ENCODE peak calls at places on chromosomes 2 and 18, in seven cellular contexts. One of them, this sample, is unnamed.

GRCh38 chr2:222319576-222320440 is 21.0 kb upstream of the PAX3 start:
- DNase-seq in tibial artery: no peak
- DNase-seq in GM10248: peak; percentile 74
- DNase-seq in fibroblast of mammary gland: no peak
- DNase-seq in foreskin fibroblast: no peak
- DNase-seq in epithelial cell of esophagus: peak; percentile 42
- DNase-seq in neural progenitor cell: no peak
- DNase-seq in this sample: no peak

GRCh38 chr2:55163895-55164509 is 68.1 kb downstream of the CLHC1 start:
- DNase-seq in fibroblast of mammary gland: no peak
- DNase-seq in neural progenitor cell: no peak
- DNase-seq in tibial artery: no peak
- DNase-seq in foreskin fibroblast: no peak
- DNase-seq in GM10248: no peak
- DNase-seq in epithelial cell of esophagus: peak; percentile 43
- DNase-seq in this sample: no peak

GRCh38 chr2:171957061-171957460 is 34.8 kb downstream of the HAT1 start:
- DNase-seq in neural progenitor cell: peak; percentile 9
- DNase-seq in epithelial cell of esophagus: peak; percentile 15
- DNase-seq in fibroblast of mammary gland: peak; percentile 10
- DNase-seq in foreskin fibroblast: peak; percentile 25
- DNase-seq in GM10248: no peak
- DNase-seq in tibial artery: no peak
- DNase-seq in this sample: no peak

GRCh38 chr2:174682578-174683391 is 81.5 kb downstream of the CHRNA1 start:
- DNase-seq in GM10248: peak; percentile 66
- DNase-seq in neural progenitor cell: peak; percentile 84
- DNase-seq in epithelial cell of esophagus: peak; percentile 31
- DNase-seq in foreskin fibroblast: peak; percentile 57
- DNase-seq in fibroblast of mammary gland: peak; percentile 61
- DNase-seq in tibial artery: peak; percentile 62
- DNase-seq in this sample: peak; percentile 57

GRCh38 chr2:199703199-199703598 is 147.8 kb downstream of the FTCDNL1 start:
- DNase-seq in foreskin fibroblast: no peak
- DNase-seq in epithelial cell of esophagus: no peak
- DNase-seq in fibroblast of mammary gland: no peak
- DNase-seq in tibial artery: no peak
- DNase-seq in GM10248: no peak
- DNase-seq in neural progenitor cell: no peak
- DNase-seq in this sample: no peak

GRCh38 chr2:98794214-98794810 is 63.4 kb upstream of the MGAT4A start:
- DNase-seq in GM10248: no peak
- DNase-seq in epithelial cell of esophagus: no peak
- DNase-seq in foreskin fibroblast: no peak
- DNase-seq in neural progenitor cell: no peak
- DNase-seq in fibroblast of mammary gland: no peak
- DNase-seq in tibial artery: no peak
- DNase-seq in this sample: no peak

GRCh38 chr2:39399570-39399969 is 37.5 kb downstream of the MAP4K3 start:
- DNase-seq in GM10248: no peak
- DNase-seq in tibial artery: no peak
- DNase-seq in fibroblast of mammary gland: no peak
- DNase-seq in epithelial cell of esophagus: no peak
- DNase-seq in neural progenitor cell: no peak
- DNase-seq in foreskin fibroblast: no peak
- DNase-seq in this sample: no peak

GRCh38 chr2:44939074-44940052 is 2.1 kb upstream of the SIX3 start:
- DNase-seq in GM10248: no peak
- DNase-seq in tibial artery: no peak
- DNase-seq in fibroblast of mammary gland: no peak
- DNase-seq in epithelial cell of esophagus: no peak
- DNase-seq in foreskin fibroblast: no peak
- DNase-seq in neural progenitor cell: peak; percentile 78
- DNase-seq in this sample: no peak

GRCh38 chr2:85799215-85799956 is 45.6 kb downstream of the ATOH8 start:
- DNase-seq in neural progenitor cell: no peak
- DNase-seq in epithelial cell of esophagus: peak; percentile 87
- DNase-seq in fibroblast of mammary gland: no peak
- DNase-seq in GM10248: no peak
- DNase-seq in foreskin fibroblast: no peak
- DNase-seq in tibial artery: peak; percentile 19
- DNase-seq in this sample: peak; percentile 33

GRCh38 chr2:181459646-181460045 is 2.5 kb downstream of the ITGA4 start:
- DNase-seq in fibroblast of mammary gland: no peak
- DNase-seq in foreskin fibroblast: peak; percentile 20
- DNase-seq in GM10248: no peak
- DNase-seq in tibial artery: no peak
- DNase-seq in neural progenitor cell: no peak
- DNase-seq in epithelial cell of esophagus: peak; percentile 9
- DNase-seq in this sample: no peak

GRCh38 chr2:40240067-40240466 is 211.8 kb downstream of the SLC8A1 start:
- DNase-seq in epithelial cell of esophagus: peak; percentile 86
- DNase-seq in GM10248: no peak
- DNase-seq in neural progenitor cell: no peak
- DNase-seq in fibroblast of mammary gland: peak; percentile 96
- DNase-seq in foreskin fibroblast: peak; percentile 92
- DNase-seq in tibial artery: peak; percentile 81
- DNase-seq in this sample: no peak

GRCh38 chr18:72056171-72056570 is 488.0 kb downstream of the CBLN2 start:
- DNase-seq in fibroblast of mammary gland: no peak
- DNase-seq in foreskin fibroblast: no peak
- DNase-seq in neural progenitor cell: no peak
- DNase-seq in tibial artery: no peak
- DNase-seq in epithelial cell of esophagus: no peak
- DNase-seq in GM10248: no peak
- DNase-seq in this sample: no peak

GRCh38 chr2:47226124-47227040 is 71.3 kb upstream of the STPG4 start:
- DNase-seq in neural progenitor cell: no peak
- DNase-seq in GM10248: no peak
- DNase-seq in foreskin fibroblast: no peak
- DNase-seq in tibial artery: no peak
- DNase-seq in fibroblast of mammary gland: no peak
- DNase-seq in epithelial cell of esophagus: no peak
- DNase-seq in this sample: no peak

GRCh38 chr2:10052216-10052615 is 8.9 kb downstream of the KLF11 start:
- DNase-seq in GM10248: no peak
- DNase-seq in neural progenitor cell: no peak
- DNase-seq in epithelial cell of esophagus: no peak
- DNase-seq in tibial artery: no peak
- DNase-seq in fibroblast of mammary gland: no peak
- DNase-seq in foreskin fibroblast: no peak
- DNase-seq in this sample: no peak

GRCh38 chr2:31299547-31299946 is 65.6 kb downstream of the EHD3 start:
- DNase-seq in epithelial cell of esophagus: no peak
- DNase-seq in foreskin fibroblast: no peak
- DNase-seq in neural progenitor cell: no peak
- DNase-seq in tibial artery: no peak
- DNase-seq in fibroblast of mammary gland: no peak
- DNase-seq in GM10248: no peak
- DNase-seq in this sample: no peak

GRCh38 chr18:48106976-48107781 is 176.7 kb upstream of the SMAD2 start:
- DNase-seq in foreskin fibroblast: no peak
- DNase-seq in GM10248: no peak
- DNase-seq in tibial artery: no peak
- DNase-seq in fibroblast of mammary gland: no peak
- DNase-seq in epithelial cell of esophagus: no peak
- DNase-seq in neural progenitor cell: no peak
- DNase-seq in this sample: no peak

GRCh38 chr2:203412555-203413331 is 84.5 kb downstream of the ABI2 start:
- DNase-seq in fibroblast of mammary gland: peak; percentile 43
- DNase-seq in neural progenitor cell: no peak
- DNase-seq in GM10248: no peak
- DNase-seq in epithelial cell of esophagus: no peak
- DNase-seq in foreskin fibroblast: no peak
- DNase-seq in tibial artery: peak; percentile 30
- DNase-seq in this sample: no peak

GRCh38 chr2:164589522-164589921 is 31.8 kb downstream of the GRB14 start:
- DNase-seq in neural progenitor cell: no peak
- DNase-seq in fibroblast of mammary gland: peak; percentile 28
- DNase-seq in tibial artery: no peak
- DNase-seq in foreskin fibroblast: no peak
- DNase-seq in epithelial cell of esophagus: no peak
- DNase-seq in GM10248: no peak
- DNase-seq in this sample: no peak

GRCh38 chr2:16652296-16653082 is 13.1 kb downstream of the CYRIA start:
- DNase-seq in fibroblast of mammary gland: peak; percentile 90
- DNase-seq in foreskin fibroblast: no peak
- DNase-seq in epithelial cell of esophagus: no peak
- DNase-seq in neural progenitor cell: no peak
- DNase-seq in GM10248: no peak
- DNase-seq in tibial artery: no peak
- DNase-seq in this sample: no peak

GRCh38 chr2:204931562-204931961 is 386.3 kb downstream of the PARD3B start:
- DNase-seq in neural progenitor cell: no peak
- DNase-seq in fibroblast of mammary gland: no peak
- DNase-seq in tibial artery: no peak
- DNase-seq in foreskin fibroblast: no peak
- DNase-seq in epithelial cell of esophagus: no peak
- DNase-seq in GM10248: no peak
- DNase-seq in this sample: no peak

GRCh38 chr2:12478151-12479041 is 238.3 kb upstream of the TRIB2 start:
- DNase-seq in GM10248: no peak
- DNase-seq in tibial artery: no peak
- DNase-seq in foreskin fibroblast: no peak
- DNase-seq in neural progenitor cell: no peak
- DNase-seq in epithelial cell of esophagus: no peak
- DNase-seq in fibroblast of mammary gland: peak; percentile 27
- DNase-seq in this sample: no peak

GRCh38 chr2:102334471-102334870 is 21.1 kb upstream of the IL18R1 start:
- DNase-seq in foreskin fibroblast: no peak
- DNase-seq in GM10248: no peak
- DNase-seq in tibial artery: no peak
- DNase-seq in neural progenitor cell: no peak
- DNase-seq in epithelial cell of esophagus: no peak
- DNase-seq in fibroblast of mammary gland: peak; percentile 42
- DNase-seq in this sample: no peak

GRCh38 chr2:134660619-134661403 is 58.0 kb downstream of the TMEM163 start:
- DNase-seq in fibroblast of mammary gland: no peak
- DNase-seq in tibial artery: no peak
- DNase-seq in neural progenitor cell: no peak
- DNase-seq in epithelial cell of esophagus: no peak
- DNase-seq in foreskin fibroblast: no peak
- DNase-seq in GM10248: no peak
- DNase-seq in this sample: no peak

DNA sequence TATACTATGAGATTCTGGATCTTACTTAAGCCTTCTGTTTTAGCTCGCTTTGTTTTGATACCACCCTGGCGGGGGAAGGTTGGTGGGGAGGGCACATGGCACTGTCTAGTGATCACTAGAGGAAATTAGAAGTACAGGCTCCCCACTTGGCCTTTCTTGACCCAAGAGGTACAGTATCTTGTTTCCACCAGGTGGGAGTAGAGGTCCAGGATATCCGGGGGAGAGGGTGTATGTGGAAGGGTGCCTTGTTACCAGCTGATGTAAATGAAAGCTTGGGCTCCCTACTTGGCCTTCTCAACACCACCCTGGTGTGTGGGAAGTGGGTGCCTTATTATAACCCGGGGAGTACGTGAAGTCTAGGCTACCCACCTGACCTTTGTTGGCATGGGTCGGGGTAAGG is 7.5 kb downstream of the GALNT1 start:
- DNase-seq in foreskin fibroblast: no peak
- DNase-seq in tibial artery: no peak
- DNase-seq in neural progenitor cell: peak; percentile 35
- DNase-seq in epithelial cell of esophagus: peak; percentile 17
- DNase-seq in fibroblast of mammary gland: no peak
- DNase-seq in GM10248: peak; percentile 26
- DNase-seq in this sample: peak; percentile 48
- TF ChIP-seq CTCF in foreskin fibroblast: no peak
- TF ChIP-seq CTCF in tibial artery: no peak
- TF ChIP-seq CTCF in neural progenitor cell: peak; percentile 30
- TF ChIP-seq CTCF in epithelial cell of esophagus: no peak
- TF ChIP-seq CTCF in fibroblast of mammary gland: no peak
- TF ChIP-seq CTCF in GM10248: no peak
- TF ChIP-seq CTCF in this sample: peak; percentile 15

DNA sequence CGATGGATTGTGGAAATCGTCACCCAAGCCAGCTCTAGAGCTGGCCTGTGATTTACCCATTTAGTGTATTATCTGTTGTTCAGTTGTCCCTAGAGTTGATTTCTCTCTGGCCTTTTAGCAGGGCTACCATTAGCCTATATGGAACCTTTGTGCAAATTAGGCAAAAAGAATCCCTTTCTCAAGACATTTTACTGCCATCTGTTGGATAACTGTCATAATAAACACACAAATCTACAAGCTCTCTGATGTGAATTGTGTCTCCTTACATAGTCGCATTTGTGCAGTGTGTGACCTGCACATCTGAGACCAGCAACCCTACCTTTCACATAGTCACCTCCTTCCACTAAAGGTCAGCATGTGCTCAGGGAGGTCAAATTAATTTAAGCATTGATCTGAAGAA is 34.0 kb downstream of the LOXHD1 start:
- DNase-seq in fibroblast of mammary gland: peak; percentile 28
- DNase-seq in foreskin fibroblast: peak; percentile 4
- DNase-seq in epithelial cell of esophagus: peak; percentile 23
- DNase-seq in neural progenitor cell: no peak
- DNase-seq in GM10248: no peak
- DNase-seq in tibial artery: no peak
- DNase-seq in this sample: no peak
- TF ChIP-seq CTCF in fibroblast of mammary gland: peak; percentile 11
- TF ChIP-seq CTCF in foreskin fibroblast: no peak
- TF ChIP-seq CTCF in epithelial cell of esophagus: peak; percentile 36
- TF ChIP-seq CTCF in neural progenitor cell: no peak
- TF ChIP-seq CTCF in GM10248: no peak
- TF ChIP-seq CTCF in tibial artery: no peak
- TF ChIP-seq CTCF in this sample: no peak

GRCh38 chr2:156319811-156320490 is 12.6 kb downstream of the NR4A2 start:
- DNase-seq in tibial artery: peak; percentile 67
- DNase-seq in foreskin fibroblast: no peak
- DNase-seq in fibroblast of mammary gland: peak; percentile 46
- DNase-seq in neural progenitor cell: peak; percentile 49
- DNase-seq in epithelial cell of esophagus: no peak
- DNase-seq in GM10248: no peak
- DNase-seq in this sample: peak; percentile 29
- TF ChIP-seq CTCF in tibial artery: peak; percentile 32
- TF ChIP-seq CTCF in foreskin fibroblast: no peak
- TF ChIP-seq CTCF in fibroblast of mammary gland: peak; percentile 2
- TF ChIP-seq CTCF in neural progenitor cell: peak; percentile 11
- TF ChIP-seq CTCF in epithelial cell of esophagus: no peak
- TF ChIP-seq CTCF in GM10248: no peak
- TF ChIP-seq CTCF in this sample: no peak

DNA sequence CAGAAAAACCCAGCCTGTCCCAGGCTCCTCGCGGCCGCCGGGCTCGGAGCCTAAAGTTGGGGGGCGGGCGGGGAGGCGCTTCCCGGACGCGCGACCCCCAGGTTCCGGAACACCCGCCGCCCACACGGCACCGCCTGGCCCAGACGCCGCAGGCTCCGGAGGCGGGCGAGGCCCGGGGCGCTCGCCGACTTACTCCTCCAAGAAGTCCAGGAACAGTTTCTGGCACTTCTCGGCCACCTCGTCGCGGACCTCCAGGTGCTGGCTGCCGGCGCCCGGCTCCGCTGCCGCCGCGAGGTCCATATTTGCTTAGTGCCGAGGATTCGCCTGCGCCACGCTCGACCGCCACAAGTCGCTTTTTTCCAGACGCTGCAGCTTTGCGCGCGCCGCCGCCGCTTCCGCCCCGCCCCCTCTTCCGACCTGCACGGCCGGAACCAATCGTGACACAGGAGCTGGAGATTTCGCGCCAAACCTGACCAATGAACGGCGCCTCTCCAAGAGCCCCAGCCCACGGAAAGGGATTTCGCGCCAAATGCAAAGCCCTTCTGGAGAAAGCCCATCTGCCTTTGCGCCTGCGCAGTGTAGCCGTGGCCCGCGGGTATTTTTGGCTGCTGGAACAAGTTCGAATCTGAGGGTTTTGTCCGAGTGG is at the start of gene MCM6:
- DNase-seq in foreskin fibroblast: peak; percentile 98
- DNase-seq in GM10248: peak; percentile 98
- DNase-seq in fibroblast of mammary gland: peak; percentile 99
- DNase-seq in tibial artery: peak; percentile 97
- DNase-seq in epithelial cell of esophagus: peak; percentile 99
- DNase-seq in neural progenitor cell: peak; percentile 99
- DNase-seq in this sample: peak; percentile 100
- TF ChIP-seq CTCF in foreskin fibroblast: no peak
- TF ChIP-seq CTCF in GM10248: no peak
- TF ChIP-seq CTCF in fibroblast of mammary gland: no peak
- TF ChIP-seq CTCF in tibial artery: peak; percentile 47
- TF ChIP-seq CTCF in epithelial cell of esophagus: no peak
- TF ChIP-seq CTCF in neural progenitor cell: peak; percentile 18
- TF ChIP-seq CTCF in this sample: no peak